ENCODE peak calls at places on chromosomes 13 and 19, in eight cellular contexts. Y is nephron progenitor cell, N is chondrocyte, Q is IMR-90, S is T follicular helper cell, D is lung, A is endothelial cell, Z is cardiac muscle cell. I is an unnamed sample.

GRCh38 chr13:108266316-108266936 is 3.1 kb upstream of the TNFSF13B start:
- DNase-seq in Q (no peak), Z (no peak), A (no peak), D (no peak), Y (no peak), N (no peak), S (no peak), I (no peak)

GRCh38 chr13:36813226-36813625 is 5.8 kb upstream of the RFXAP start:
- DNase-seq in Y (no peak), Q (no peak), N (no peak), D (no peak), Z (no peak), A (no peak), S (no peak), I (no peak)

GRCh38 chr19:10036601-10037071 is 23.4 kb downstream of the RDH8 start:
- DNase-seq in S (no peak), D (no peak), Y (no peak), Z (no peak), N (no peak), A (no peak), Q (no peak), I (no peak)

GRCh38 chr19:13983213-13983889 is 22.8 kb downstream of the RFX1 start:
- DNase-seq in A (no peak), S (peak), Y (no peak), Q (no peak), N (no peak), Z (no peak), D (no peak), I (peak)

GRCh38 chr19:15836345-15836594 is 20.8 kb upstream of the OR10H1 start:
- DNase-seq in Q (peak), Z (no peak), A (no peak), Y (no peak), S (no peak), D (no peak), N (no peak), I (peak)

GRCh38 chr13:97344250-97345175 is 89.5 kb upstream of the RAP2A start:
- DNase-seq in Y (peak), Z (peak), Q (peak), N (no peak), A (peak), D (peak), S (peak), I (peak)

GRCh38 chr13:71320452-71320851 is 546.6 kb downstream of the DACH1 start:
- DNase-seq in D (no peak), Q (peak), A (peak), S (no peak), Z (peak), N (no peak), Y (no peak), I (peak)

GRCh38 chr19:4759388-4760284 is 31.9 kb upstream of the FEM1A start:
- DNase-seq in N (no peak), Q (peak), Z (peak), Y (peak), A (peak), S (peak), D (peak), I (peak)

GRCh38 chr13:26584713-26585112 is 27.2 kb downstream of the WASF3 start:
- DNase-seq in Z (no peak), N (no peak), S (no peak), A (no peak), D (no peak), Q (peak), Y (no peak), I (no peak)

GRCh38 chr13:74966814-74967213 is 515.2 kb downstream of the TBC1D4 start:
- DNase-seq in Y (no peak), Q (no peak), A (peak), Z (peak), S (no peak), N (no peak), D (no peak), I (no peak)